ENCODE peak calls at places on chromosomes 5 and 9, in six cellular contexts. Z is ovary, I is thoracic aorta, H is dorsolateral prefrontal cortex, M is astrocyte of the spinal cord, K is choroid plexus epithelial cell. X is an unnamed sample.

GRCh38 chr5:9776525-9776924 is 146.4 kb upstream of the TAS2R1 start:
- DNase-seq in Z (no peak), I (no peak), H (no peak), M (peak), K (peak), X (peak)

GRCh38 chr9:69899491-69899890 is 78.9 kb downstream of the CFAP95 start:
- DNase-seq in Z (no peak), I (no peak), H (no peak), M (no peak), K (no peak), X (no peak)

GRCh38 chr5:108344103-108344822 is 37.6 kb downstream of the FBXL17 start:
- DNase-seq in Z (no peak), I (no peak), H (no peak), M (no peak), K (no peak), X (no peak)

GRCh38 chr5:75463726-75464125 is 47.7 kb downstream of the CERT1 start:
- DNase-seq in Z (no peak), I (no peak), H (no peak), M (no peak), K (peak), X (no peak)

GRCh38 chr5:56516441-56516840 is 283.3 kb upstream of the ANKRD55 start:
- DNase-seq in Z (no peak), I (no peak), H (no peak), M (no peak), K (no peak), X (no peak)

GRCh38 chr5:65290677-65291076 is 191.0 kb downstream of the ADAMTS6 start:
- DNase-seq in Z (no peak), I (no peak), H (no peak), M (no peak), K (peak), X (peak)

GRCh38 chr9:84953252-84953773 is 283.8 kb downstream of the NTRK2 start:
- DNase-seq in Z (no peak), I (no peak), H (no peak), M (no peak), K (no peak), X (no peak)

GRCh38 chr5:56206126-56206525 is 27.0 kb downstream of the ANKRD55 start:
- DNase-seq in Z (no peak), I (no peak), H (no peak), M (peak), K (peak), X (peak)

GRCh38 chr5:66661149-66661548 is 65.0 kb downstream of the MAST4 start:
- DNase-seq in Z (peak), I (no peak), H (no peak), M (peak), K (peak), X (peak)

GRCh38 chr5:132209131-132209530 is 18.5 kb downstream of the P4HA2 start:
- DNase-seq in Z (no peak), I (no peak), H (no peak), M (peak), K (peak), X (no peak)

GRCh38 chr9:120935383-120935857 is 8.8 kb upstream of the TRAF1 start:
- DNase-seq in Z (peak), I (peak), H (peak), M (peak), K (peak), X (peak)

GRCh38 chr9:111661802-111662491 is 542 bp downstream of the GNG10 start:
- DNase-seq in Z (peak), I (peak), H (peak), M (peak), K (peak), X (no peak)

GRCh38 chr9:125852386-125852785 is 105.2 kb downstream of the PBX3 start:
- DNase-seq in Z (no peak), I (no peak), H (no peak), M (no peak), K (no peak), X (no peak)

GRCh38 chr5:155050384-155051019 is 36.9 kb downstream of the KIF4B start:
- DNase-seq in Z (no peak), I (no peak), H (no peak), M (no peak), K (no peak), X (no peak)

GRCh38 chr5:176425138-176425537 is 8.8 kb upstream of the CLTB start:
- DNase-seq in Z (no peak), I (no peak), H (no peak), M (peak), K (peak), X (no peak)

GRCh38 chr9:130352081-130352480 is 86.5 kb downstream of the HMCN2 start:
- DNase-seq in Z (no peak), I (no peak), H (no peak), M (no peak), K (peak), X (no peak)

GRCh38 chr5:168822745-168823281 is 243.6 kb upstream of the PANK3 start:
- DNase-seq in Z (no peak), I (peak), H (no peak), M (no peak), K (no peak), X (no peak)

GRCh38 chr9:4464911-4465513 is 25.3 kb upstream of the SLC1A1 start:
- DNase-seq in Z (no peak), I (no peak), H (no peak), M (no peak), K (peak), X (no peak)

GRCh38 chr9:123338710-123339665 is 17.0 kb upstream of the CRB2 start:
- DNase-seq in Z (no peak), I (no peak), H (no peak), M (peak), K (peak), X (no peak)

GRCh38 chr5:124274949-124275348 is 471.5 kb downstream of the ZNF608 start:
- DNase-seq in Z (no peak), I (no peak), H (no peak), M (no peak), K (peak), X (no peak)

GRCh38 chr9:32877103-32877502 is 93.8 kb downstream of the TMEM215 start:
- DNase-seq in Z (no peak), I (no peak), H (no peak), M (no peak), K (no peak), X (no peak)

GRCh38 chr5:178356459-178356872 is 123.9 kb upstream of the PHYKPL start:
- DNase-seq in Z (no peak), I (no peak), H (peak), M (no peak), K (no peak), X (no peak)

GRCh38 chr5:66830636-66831035 is 234.4 kb downstream of the MAST4 start:
- DNase-seq in Z (no peak), I (no peak), H (no peak), M (peak), K (no peak), X (no peak)

GRCh38 chr5:173538018-173538417 is 78.4 kb downstream of the BOD1 start:
- DNase-seq in Z (no peak), I (no peak), H (no peak), M (no peak), K (no peak), X (no peak)

GRCh38 chr5:123511290-123511647 is 708 bp upstream of the CSNK1G3 start:
- DNase-seq in Z (no peak), I (no peak), H (no peak), M (peak), K (peak), X (peak)

GRCh38 chr9:77016526-77017504 is 2.6 kb upstream of the FOXB2 start:
- DNase-seq in Z (no peak), I (no peak), H (no peak), M (no peak), K (no peak), X (no peak)

GRCh38 chr5:74441616-74442015 is 198.9 kb downstream of the ENC1 start:
- DNase-seq in Z (no peak), I (no peak), H (no peak), M (no peak), K (no peak), X (no peak)

GRCh38 chr5:22531986-22532385 is 321.2 kb downstream of the CDH12 start:
- DNase-seq in Z (no peak), I (no peak), H (no peak), M (no peak), K (no peak), X (no peak)

GRCh38 chr5:68924490-68925145 is 169.2 kb upstream of the SLC30A5 start:
- DNase-seq in Z (peak), I (no peak), H (no peak), M (peak), K (peak), X (peak)

GRCh38 chr9:97660847-97661246 is 27.2 kb downstream of the NCBP1 start:
- DNase-seq in Z (no peak), I (no peak), H (no peak), M (no peak), K (peak), X (no peak)

GRCh38 chr5:77560677-77561263 is 68.7 kb upstream of the WDR41 start:
- DNase-seq in Z (no peak), I (no peak), H (no peak), M (peak), K (peak), X (peak)

GRCh38 chr5:11619339-11620028 is 284.8 kb downstream of the CTNND2 start:
- DNase-seq in Z (no peak), I (no peak), H (no peak), M (peak), K (peak), X (no peak)

GRCh38 chr9:91234523-91234922 is 127.2 kb downstream of the AUH start:
- DNase-seq in Z (no peak), I (no peak), H (no peak), M (no peak), K (no peak), X (no peak)

GRCh38 chr5:66324357-66324756 is 180.3 kb downstream of the SREK1 start:
- DNase-seq in Z (no peak), I (no peak), H (no peak), M (no peak), K (no peak), X (no peak)

GRCh38 chr5:158819840-158820620 is 279.7 kb downstream of the EBF1 start:
- DNase-seq in Z (no peak), I (no peak), H (no peak), M (peak), K (peak), X (peak)

GRCh38 chr5:158813275-158813674 is 286.4 kb downstream of the EBF1 start:
- DNase-seq in Z (no peak), I (no peak), H (no peak), M (no peak), K (no peak), X (no peak)

GRCh38 chr5:158814521-158814920 is 285.2 kb downstream of the EBF1 start:
- DNase-seq in Z (no peak), I (no peak), H (no peak), M (no peak), K (no peak), X (peak)

GRCh38 chr5:158819095-158819494 is 280.6 kb downstream of the EBF1 start:
- DNase-seq in Z (no peak), I (no peak), H (no peak), M (no peak), K (no peak), X (no peak)

GRCh38 chr5:158816306-158816705 is 283.4 kb downstream of the EBF1 start:
- DNase-seq in Z (no peak), I (no peak), H (no peak), M (no peak), K (no peak), X (no peak)
- TF ChIP-seq CTCF in Z (no peak), I (no peak), H (no peak), M (no peak), K (no peak), X (no peak)

DNA sequence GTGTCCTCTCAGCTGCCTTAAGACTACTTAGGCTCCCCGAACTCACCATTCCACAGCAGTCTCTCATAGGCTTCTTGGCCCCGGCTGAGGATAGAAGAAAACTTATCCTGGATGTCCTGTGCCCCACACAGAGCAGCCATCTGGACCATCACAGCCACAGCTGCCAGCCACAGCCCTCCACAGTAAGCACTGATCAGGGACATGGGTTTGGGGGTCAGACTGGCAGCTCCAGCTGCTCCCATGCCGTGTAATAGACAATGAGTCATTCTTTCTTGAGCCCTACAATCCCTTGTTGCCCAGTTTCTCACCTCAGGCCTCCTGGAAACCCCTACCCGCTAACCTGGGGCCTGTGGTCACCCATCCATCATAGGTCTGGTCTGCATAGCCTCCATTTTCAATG is 5.7 kb downstream of the CREB3 start:
- DNase-seq in Z (no peak), I (no peak), H (no peak), M (no peak), K (no peak), X (no peak)
- H3K4me3 ChIP-seq in Z (no peak), I (no peak), H (no peak), M (no peak), K (no peak), X (no peak)

GRCh38 chr9:135729480-135729879 is 27.5 kb downstream of the KCNT1 start:
- DNase-seq in Z (no peak), I (no peak), H (no peak), M (no peak), K (no peak), X (no peak)

GRCh38 chr9:135727257-135727875 is 25.4 kb downstream of the KCNT1 start:
- DNase-seq in Z (no peak), I (no peak), H (no peak), M (no peak), K (no peak), X (no peak)

GRCh38 chr9:135724186-135724797 is 22.3 kb downstream of the KCNT1 start:
- DNase-seq in Z (no peak), I (no peak), H (no peak), M (no peak), K (no peak), X (no peak)

GRCh38 chr9:135728436-135729110 is 26.6 kb downstream of the KCNT1 start:
- DNase-seq in Z (no peak), I (no peak), H (no peak), M (no peak), K (no peak), X (no peak)

DNA sequence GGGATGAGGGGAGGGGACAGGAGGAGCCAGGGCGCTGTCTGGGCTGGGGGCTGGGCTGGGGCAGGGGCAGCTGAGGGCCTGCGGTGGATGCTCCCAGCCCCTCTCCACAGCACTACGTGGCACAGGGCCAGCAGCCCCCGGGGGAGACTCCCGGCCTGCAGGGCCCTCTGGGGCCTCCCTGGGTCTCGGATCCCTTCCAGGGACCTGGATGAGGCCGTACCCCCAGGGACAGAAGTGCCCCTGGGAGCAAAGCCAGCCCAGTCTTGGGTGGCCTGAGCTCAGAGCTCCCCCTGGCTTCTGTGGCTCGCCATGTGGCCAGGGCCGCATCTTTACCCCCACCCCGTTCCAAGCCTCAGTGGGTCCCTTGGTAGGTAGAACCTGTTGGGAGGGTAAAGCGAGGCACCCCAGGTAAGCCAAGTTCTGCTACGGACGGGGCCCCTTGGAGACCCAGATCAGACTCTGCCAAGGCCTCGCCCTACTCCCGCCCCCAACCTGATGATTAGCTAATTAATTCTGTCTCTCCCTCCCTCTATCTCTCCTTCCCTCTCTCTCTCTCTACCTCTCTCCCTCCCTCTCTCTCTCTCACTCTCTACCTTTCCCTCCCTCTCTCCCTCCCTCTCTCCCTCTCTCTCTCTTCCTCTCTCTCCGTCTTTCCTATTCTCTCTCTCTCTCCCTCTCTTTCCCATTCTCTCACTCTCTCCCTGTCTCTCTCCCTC is 24.3 kb downstream of the KCNT1 start:
- DNase-seq in Z (no peak), I (no peak), H (no peak), M (no peak), K (no peak), X (no peak)
- TF ChIP-seq CTCF in Z (no peak), I (no peak), H (no peak), M (no peak), K (peak), X (no peak)

DNA sequence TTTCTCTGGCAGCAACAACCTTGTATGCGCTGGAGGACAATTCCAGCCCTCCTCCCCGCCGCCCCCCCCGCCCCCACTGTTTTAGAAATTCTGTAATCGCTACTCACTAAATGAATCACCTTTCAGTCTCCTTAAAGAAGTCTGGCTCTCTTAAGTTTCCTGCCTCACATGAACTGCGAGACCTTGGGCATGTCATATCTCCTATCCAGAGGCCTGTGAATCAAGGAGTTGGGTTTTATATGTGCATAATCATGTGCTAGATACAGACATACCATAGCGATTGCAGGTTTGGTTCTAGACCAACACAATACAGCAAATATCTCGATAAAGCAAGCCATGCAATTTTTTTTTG is 332 bp upstream of the DMAC1 start:
- DNase-seq in Z (no peak), I (no peak), H (no peak), M (no peak), K (no peak), X (no peak)
- H3K4me3 ChIP-seq in Z (peak), I (peak), H (peak), M (peak), K (peak), X (peak)

DNA sequence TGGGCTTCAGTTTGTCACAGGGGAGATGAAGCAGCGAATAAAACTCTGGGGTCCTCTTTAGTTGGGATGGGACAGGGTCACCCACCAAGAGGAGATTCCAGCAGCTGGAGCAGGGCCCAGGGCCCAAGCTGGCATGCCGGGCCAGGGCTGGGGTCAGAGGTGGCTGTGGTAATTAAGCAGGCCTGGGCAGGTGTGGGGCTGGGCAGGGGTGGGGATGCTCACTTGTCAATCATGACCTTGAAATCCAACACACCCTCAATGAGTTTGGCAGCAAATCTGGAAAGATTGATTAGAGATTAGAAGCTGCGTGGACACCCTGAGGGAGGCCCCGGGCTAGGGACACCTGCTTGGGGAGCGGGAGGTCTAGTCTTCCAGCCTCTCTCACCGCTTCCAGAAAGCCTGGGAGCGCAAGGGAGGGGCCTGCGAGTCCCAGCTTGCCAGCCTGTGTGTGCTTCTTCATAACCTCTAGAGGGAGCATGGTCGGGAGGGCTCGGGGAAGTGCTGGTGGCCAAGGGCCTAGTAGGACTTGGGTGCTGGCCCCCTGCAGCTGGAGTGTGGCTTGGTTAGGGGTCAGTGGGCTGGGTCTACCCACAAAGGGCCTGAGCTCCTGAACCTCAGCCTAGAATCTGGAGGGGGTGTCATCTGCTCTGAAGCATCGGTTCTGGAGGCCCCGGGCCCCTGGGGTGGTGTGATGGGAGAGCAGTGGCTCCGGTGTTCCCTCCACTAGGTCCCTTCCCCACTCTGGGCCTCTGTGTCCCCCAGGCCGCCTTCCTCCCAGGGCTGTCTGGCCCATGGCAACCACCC is 7.6 kb downstream of the CRAT start:
- DNase-seq in Z (no peak), I (no peak), H (peak), M (peak), K (peak), X (no peak)
- TF ChIP-seq CTCF in Z (peak), I (no peak), H (peak), M (peak), K (peak), X (peak)

GRCh38 chr5:57715296-57715695 is 232.7 kb upstream of the ACTBL2 start:
- DNase-seq in Z (no peak), I (no peak), H (no peak), M (no peak), K (peak), X (no peak)
- H3K4me3 ChIP-seq in Z (no peak), I (no peak), H (no peak), M (no peak), K (no peak), X (no peak)

GRCh38 chr5:143648696-143649095 is 163.3 kb upstream of the HMHB1 start:
- DNase-seq in Z (no peak), I (no peak), H (no peak), M (no peak), K (no peak), X (no peak)
- TF ChIP-seq CTCF in Z (no peak), I (no peak), H (no peak), M (peak), K (peak), X (no peak)

DNA sequence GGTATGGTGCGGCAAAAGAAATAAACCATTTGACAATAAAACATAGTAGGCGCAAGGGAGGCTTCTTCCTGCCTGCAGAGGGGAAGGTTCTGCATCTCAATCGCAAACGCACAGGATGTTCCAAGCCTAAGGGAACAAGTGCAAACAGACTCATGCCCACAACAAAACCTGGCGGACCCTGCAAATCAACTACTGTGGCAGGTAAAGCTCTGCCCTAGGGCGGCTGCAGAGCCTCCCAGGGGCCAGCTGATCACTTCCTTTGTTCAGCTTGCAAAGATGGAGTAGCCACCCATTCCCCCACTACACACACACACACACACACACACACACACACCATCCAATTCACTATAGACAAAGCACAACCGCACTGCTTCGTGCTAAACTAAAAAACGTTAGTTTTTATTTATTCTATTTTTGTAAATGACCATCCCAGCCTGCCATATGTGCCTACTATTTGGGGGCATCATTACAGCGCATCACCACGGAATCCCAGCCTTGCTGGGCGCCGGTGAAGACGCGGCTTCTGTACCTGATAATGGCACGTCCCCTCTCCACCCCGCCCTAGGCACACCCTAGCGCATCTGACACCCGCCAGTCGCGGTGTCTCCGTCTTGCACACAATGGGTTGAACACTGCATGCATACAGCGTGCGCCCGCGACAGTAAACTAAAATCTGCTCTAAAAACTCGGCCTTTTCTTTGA is 57.6 kb downstream of the DPYSL3 start:
- DNase-seq in Z (peak), I (no peak), H (no peak), M (peak), K (no peak), X (no peak)
- H3K4me3 ChIP-seq in Z (peak), I (peak), H (peak), M (peak), K (peak), X (peak)

X was measured in AG09309.